ENCODE peak calls at places on chromosomes 11 and 22, in five cellular contexts. One of them, this sample, is unnamed.

GRCh38 chr11:96338910-96339703 is 3.9 kb downstream of the MAML2 start:
- DNase-seq in fibroblast of lung: peak
- DNase-seq in effector CD4-positive, alpha-beta T cell: no peak
- DNase-seq in NCI-H187: no peak
- DNase-seq in IMR-90: peak
- DNase-seq in this sample: no peak

GRCh38 chr22:33823552-33823951 is 96.7 kb downstream of the LARGE1 start:
- DNase-seq in IMR-90: peak
- DNase-seq in effector CD4-positive, alpha-beta T cell: no peak
- DNase-seq in NCI-H187: no peak
- DNase-seq in fibroblast of lung: peak
- DNase-seq in this sample: no peak

GRCh38 chr22:17501679-17502285 is 61.5 kb upstream of the SLC25A18 start:
- DNase-seq in IMR-90: peak
- DNase-seq in NCI-H187: no peak
- DNase-seq in effector CD4-positive, alpha-beta T cell: peak
- DNase-seq in fibroblast of lung: peak
- DNase-seq in this sample: peak

GRCh38 chr22:45818130-45819085 is 146.8 kb downstream of the ATXN10 start:
- DNase-seq in effector CD4-positive, alpha-beta T cell: no peak
- DNase-seq in fibroblast of lung: peak
- DNase-seq in IMR-90: no peak
- DNase-seq in NCI-H187: no peak
- DNase-seq in this sample: no peak

GRCh38 chr11:95835768-95836488 is 45.6 kb downstream of the CEP57 start:
- DNase-seq in effector CD4-positive, alpha-beta T cell: peak
- DNase-seq in NCI-H187: peak
- DNase-seq in fibroblast of lung: peak
- DNase-seq in IMR-90: peak
- DNase-seq in this sample: peak

GRCh38 chr22:31921106-31921505 is 23.2 kb upstream of the YWHAH start:
- DNase-seq in effector CD4-positive, alpha-beta T cell: no peak
- DNase-seq in fibroblast of lung: no peak
- DNase-seq in NCI-H187: no peak
- DNase-seq in IMR-90: no peak
- DNase-seq in this sample: no peak

GRCh38 chr11:35362571-35362980 is 56.8 kb downstream of the SLC1A2 start:
- DNase-seq in IMR-90: peak
- DNase-seq in effector CD4-positive, alpha-beta T cell: no peak
- DNase-seq in NCI-H187: no peak
- DNase-seq in fibroblast of lung: no peak
- DNase-seq in this sample: no peak

GRCh38 chr11:116503216-116504160 is 269.3 kb downstream of the BUD13 start:
- DNase-seq in IMR-90: no peak
- DNase-seq in fibroblast of lung: no peak
- DNase-seq in effector CD4-positive, alpha-beta T cell: no peak
- DNase-seq in NCI-H187: no peak
- DNase-seq in this sample: no peak

GRCh38 chr22:36010913-36011312 is 17.7 kb downstream of the RBFOX2 start:
- DNase-seq in NCI-H187: no peak
- DNase-seq in fibroblast of lung: peak
- DNase-seq in IMR-90: peak
- DNase-seq in effector CD4-positive, alpha-beta T cell: no peak
- DNase-seq in this sample: no peak

GRCh38 chr11:1113405-1114201 is 38.9 kb downstream of the MUC2 start:
- DNase-seq in NCI-H187: no peak
- DNase-seq in fibroblast of lung: no peak
- DNase-seq in IMR-90: no peak
- DNase-seq in effector CD4-positive, alpha-beta T cell: no peak
- DNase-seq in this sample: no peak

GRCh38 chr22:45192701-45193187 is 29.0 kb downstream of the NUP50 start:
- DNase-seq in NCI-H187: no peak
- DNase-seq in effector CD4-positive, alpha-beta T cell: no peak
- DNase-seq in fibroblast of lung: no peak
- DNase-seq in IMR-90: no peak
- DNase-seq in this sample: no peak

GRCh38 chr11:46827995-46828394 is 18.1 kb downstream of the CKAP5 start:
- DNase-seq in effector CD4-positive, alpha-beta T cell: no peak
- DNase-seq in IMR-90: peak
- DNase-seq in fibroblast of lung: peak
- DNase-seq in NCI-H187: no peak
- DNase-seq in this sample: no peak

GRCh38 chr11:129374081-129374992 is 1.3 kb upstream of the BARX2 start:
- DNase-seq in effector CD4-positive, alpha-beta T cell: no peak
- DNase-seq in IMR-90: no peak
- DNase-seq in NCI-H187: no peak
- DNase-seq in fibroblast of lung: peak
- DNase-seq in this sample: no peak

GRCh38 chr11:88414981-88415391 is 77.5 kb upstream of the CTSC start:
- DNase-seq in IMR-90: peak
- DNase-seq in fibroblast of lung: no peak
- DNase-seq in effector CD4-positive, alpha-beta T cell: no peak
- DNase-seq in NCI-H187: peak
- DNase-seq in this sample: no peak

GRCh38 chr11:115605397-115606222 is 101.4 kb upstream of the CADM1 start:
- DNase-seq in effector CD4-positive, alpha-beta T cell: no peak
- DNase-seq in IMR-90: no peak
- DNase-seq in NCI-H187: no peak
- DNase-seq in fibroblast of lung: no peak
- DNase-seq in this sample: no peak

GRCh38 chr22:50258361-50259292 is 2.9 kb downstream of the MAPK12 start:
- DNase-seq in effector CD4-positive, alpha-beta T cell: no peak
- DNase-seq in NCI-H187: no peak
- DNase-seq in IMR-90: no peak
- DNase-seq in fibroblast of lung: no peak
- DNase-seq in this sample: no peak

GRCh38 chr11:120647681-120648080 is 136.1 kb downstream of the GRIK4 start:
- DNase-seq in fibroblast of lung: no peak
- DNase-seq in NCI-H187: no peak
- DNase-seq in effector CD4-positive, alpha-beta T cell: no peak
- DNase-seq in IMR-90: no peak
- DNase-seq in this sample: no peak

GRCh38 chr22:32558681-32559355 is 84.2 kb downstream of the FBXO7 start:
- DNase-seq in NCI-H187: no peak
- DNase-seq in IMR-90: peak
- DNase-seq in fibroblast of lung: peak
- DNase-seq in effector CD4-positive, alpha-beta T cell: no peak
- DNase-seq in this sample: no peak

GRCh38 chr22:39355080-39355479 is 5.3 kb downstream of the SYNGR1 start:
- DNase-seq in fibroblast of lung: no peak
- DNase-seq in effector CD4-positive, alpha-beta T cell: no peak
- DNase-seq in IMR-90: no peak
- DNase-seq in NCI-H187: no peak
- DNase-seq in this sample: no peak

GRCh38 chr11:10540546-10540914 is 457 bp downstream of the RNF141 start:
- DNase-seq in IMR-90: peak
- DNase-seq in effector CD4-positive, alpha-beta T cell: no peak
- DNase-seq in NCI-H187: no peak
- DNase-seq in fibroblast of lung: peak
- DNase-seq in this sample: no peak

GRCh38 chr22:49749227-49749626 is 78.4 kb downstream of the BRD1 start:
- DNase-seq in fibroblast of lung: no peak
- DNase-seq in NCI-H187: no peak
- DNase-seq in effector CD4-positive, alpha-beta T cell: no peak
- DNase-seq in IMR-90: no peak
- DNase-seq in this sample: no peak

GRCh38 chr11:61889831-61890230 is 1.5 kb downstream of the FADS3 start:
- DNase-seq in NCI-H187: no peak
- DNase-seq in fibroblast of lung: no peak
- DNase-seq in IMR-90: no peak
- DNase-seq in effector CD4-positive, alpha-beta T cell: no peak
- DNase-seq in this sample: no peak